ENCODE peak calls at places on chromosomes 4 and X, in six cellular contexts. E is IMR-90, B is H9, Z is trophoblast cell, P is H1, O is mesenchymal stem cell. R is an unnamed sample.

GRCh38 chr4:29278580-29278979 is 1441.6 kb upstream of the PCDH7 start:
- DNase-seq in P (no peak), B (no peak), O (peak; percentile 41), E (peak; percentile 79), Z (peak; percentile 7), R (no peak)

GRCh38 chrX:129523076-129524055 is at the start of gene SMARCA1:
- DNase-seq in O (peak; percentile 79), B (peak; percentile 63), E (peak; percentile 63), P (no peak), Z (peak; percentile 23), R (peak; percentile 46)

GRCh38 chr4:153532227-153532626 is 66.1 kb downstream of the TMEM131L start:
- DNase-seq in Z (no peak), B (no peak), E (no peak), P (no peak), O (no peak), R (no peak)

GRCh38 chrX:48966796-48967579 is 4.7 kb downstream of the KCND1 start:
- DNase-seq in Z (no peak), B (no peak), O (peak; percentile 33), P (no peak), E (peak; percentile 55), R (no peak)

GRCh38 chr4:182810103-182810605 is 107.0 kb downstream of the DCTD start:
- DNase-seq in B (no peak), O (no peak), E (no peak), Z (no peak), P (no peak), R (no peak)

GRCh38 chr4:177455591-177455990 is 13.4 kb upstream of the AGA start:
- DNase-seq in B (no peak), P (no peak), E (peak; percentile 81), O (peak; percentile 33), Z (peak; percentile 91), R (no peak)

GRCh38 chr4:186105721-186106335 is 1.3 kb downstream of the FAM149A start:
- DNase-seq in B (no peak), O (peak; percentile 51), P (no peak), Z (peak; percentile 41), E (no peak), R (no peak)

GRCh38 chrX:17519349-17519748 is 144.3 kb downstream of the NHS start:
- DNase-seq in P (no peak), Z (no peak), B (no peak), E (peak; percentile 7), O (no peak), R (no peak)

GRCh38 chr4:166324321-166324720 is 451.3 kb downstream of the TLL1 start:
- DNase-seq in O (peak; percentile 27), E (no peak), P (no peak), Z (peak; percentile 58), B (peak; percentile 42), R (peak; percentile 5)

GRCh38 chr4:104641427-104641826 is 146.7 kb upstream of the CXXC4 start:
- DNase-seq in Z (no peak), E (no peak), P (no peak), O (no peak), B (no peak), R (peak; percentile 46)

GRCh38 chr4:133190098-133190497 is 41.0 kb downstream of the PCDH10 start:
- DNase-seq in P (no peak), Z (no peak), O (no peak), B (no peak), E (peak; percentile 0), R (no peak)

GRCh38 chr4:1403177-1403583 is 3.1 kb downstream of the NKX1-1 start:
- DNase-seq in O (no peak), E (no peak), P (no peak), Z (no peak), B (peak; percentile 46), R (no peak)

GRCh38 chr4:110347805-110348204 is 128.2 kb upstream of the ENPEP start:
- DNase-seq in O (peak; percentile 41), Z (no peak), P (no peak), E (no peak), B (no peak), R (no peak)

GRCh38 chr4:72552447-72552846 is 16.6 kb downstream of the ADAMTS3 start:
- DNase-seq in O (no peak), Z (no peak), P (no peak), B (no peak), E (no peak), R (no peak)

GRCh38 chrX:117972681-117973080 is 143.9 kb downstream of the KLHL13 start:
- DNase-seq in P (no peak), O (no peak), Z (peak; percentile 56), B (peak; percentile 33), E (peak; percentile 40), R (no peak)

GRCh38 chr4:165541773-165542459 is 163.1 kb downstream of the CPE start:
- DNase-seq in P (no peak), Z (no peak), B (no peak), E (no peak), O (no peak), R (no peak)

GRCh38 chr4:159235779-159236368 is 133.0 kb downstream of the RAPGEF2 start:
- DNase-seq in Z (no peak), P (no peak), O (peak; percentile 78), E (peak; percentile 44), B (no peak), R (no peak)

GRCh38 chrX:78747471-78747870 is at the start of gene LPAR4:
- DNase-seq in P (peak; percentile 36), B (peak; percentile 64), O (peak; percentile 13), E (no peak), Z (no peak), R (peak; percentile 69)

GRCh38 chr4:57119054-57119651 is 9.0 kb upstream of the IGFBP7 start:
- DNase-seq in B (no peak), Z (peak; percentile 26), E (peak; percentile 96), P (no peak), O (peak; percentile 92), R (no peak)

GRCh38 chr4:77156533-77156911 is 485 bp upstream of the CCNG2 start:
- DNase-seq in Z (peak; percentile 100), P (peak; percentile 99), O (peak; percentile 100), E (peak; percentile 99), B (peak; percentile 99), R (peak; percentile 100)

GRCh38 chr4:40310225-40310624 is 24.9 kb upstream of the CHRNA9 start:
- DNase-seq in E (no peak), P (no peak), O (no peak), B (no peak), Z (no peak), R (no peak)

GRCh38 chr4:108320066-108320465 is 151.3 kb upstream of the LEF1 start:
- DNase-seq in P (no peak), E (no peak), B (no peak), Z (no peak), O (no peak), R (no peak)

DNA sequence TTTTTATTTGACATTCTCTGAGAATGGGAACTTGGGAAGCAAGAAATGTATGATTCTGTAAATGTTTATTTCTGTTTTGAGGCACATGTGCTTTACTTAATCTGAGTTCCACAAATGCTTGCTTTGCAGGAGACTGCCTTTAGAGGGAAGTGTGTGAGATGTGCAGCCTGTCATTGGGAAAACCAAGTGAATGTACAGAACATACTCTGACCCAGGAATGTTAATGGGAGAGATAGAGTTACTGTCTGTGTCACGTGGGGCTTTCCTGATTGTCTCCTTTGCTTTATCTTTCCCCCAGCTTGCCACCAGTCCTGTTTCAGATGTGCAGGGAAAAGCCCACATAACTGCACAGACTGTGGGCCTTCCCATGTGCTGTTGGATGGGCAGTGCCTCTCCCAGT is 218.6 kb upstream of the ANXA3 start:
- DNase-seq in O (no peak), P (no peak), E (no peak), Z (no peak), B (no peak), R (no peak)
- H2AK5ac ChIP-seq in O (no peak overlapping the region), P (no peak overlapping the region), E (no peak overlapping the region), Z (no peak overlapping the region), B (no peak overlapping the region), R (no peak overlapping the region)

GRCh38 chrX:109732319-109732779 is 708 bp downstream of the ACSL4 start:
- DNase-seq in B (peak; percentile 27), E (peak; percentile 59), Z (peak; percentile 50), P (no peak), O (peak; percentile 53), R (no peak)

GRCh38 chrX:109739625-109740024 is 6.6 kb upstream of the ACSL4 start:
- DNase-seq in Z (no peak), B (no peak), E (no peak), P (no peak), O (no peak), R (no peak)

GRCh38 chrX:109732780-109733657 is at the start of gene ACSL4:
- DNase-seq in Z (peak; percentile 81), E (peak; percentile 75), P (peak; percentile 15), O (peak; percentile 87), B (peak; percentile 87), R (peak; percentile 73)

GRCh38 chrX:109735241-109735744 is 2.2 kb upstream of the ACSL4 start:
- DNase-seq in B (no peak), P (no peak), O (no peak), Z (peak; percentile 76), E (no peak), R (no peak)

GRCh38 chrX:109733658-109734022 is 583 bp upstream of the ACSL4 start:
- DNase-seq in P (no peak), E (no peak), B (no peak), O (peak; percentile 18), Z (peak; percentile 41), R (peak; percentile 11)
- H3K23ac ChIP-seq in P (no peak overlapping the region), E (peak overlapping the region; percentile 79), B (no peak overlapping the region), O (no peak overlapping the region), Z (no peak overlapping the region), R (no peak overlapping the region)

GRCh38 chr4:33062155-33062554 is 2342.0 kb downstream of the PCDH7 start:
- DNase-seq in B (no peak), Z (no peak), O (no peak), E (no peak), P (no peak), R (no peak)

GRCh38 chr4:33067221-33067620 is 2347.1 kb downstream of the PCDH7 start:
- DNase-seq in E (peak; percentile 18), P (no peak), O (no peak), Z (no peak), B (no peak), R (no peak)

GRCh38 chr4:33063238-33063637 is 2343.1 kb downstream of the PCDH7 start:
- DNase-seq in Z (peak; percentile 18), P (no peak), O (peak; percentile 65), E (peak; percentile 54), B (no peak), R (no peak)

GRCh38 chr4:33068539-33068938 is 2348.4 kb downstream of the PCDH7 start:
- DNase-seq in O (no peak), E (no peak), Z (no peak), B (no peak), P (no peak), R (no peak)

GRCh38 chr4:33065749-33066148 is 2345.6 kb downstream of the PCDH7 start:
- DNase-seq in P (no peak), B (no peak), Z (no peak), E (no peak), O (no peak), R (no peak)
- H4K91ac ChIP-seq in P (no peak overlapping the region), B (no peak overlapping the region), Z (peak overlapping the region; percentile 24), E (no peak overlapping the region), O (no peak overlapping the region), R (no peak overlapping the region)

DNA sequence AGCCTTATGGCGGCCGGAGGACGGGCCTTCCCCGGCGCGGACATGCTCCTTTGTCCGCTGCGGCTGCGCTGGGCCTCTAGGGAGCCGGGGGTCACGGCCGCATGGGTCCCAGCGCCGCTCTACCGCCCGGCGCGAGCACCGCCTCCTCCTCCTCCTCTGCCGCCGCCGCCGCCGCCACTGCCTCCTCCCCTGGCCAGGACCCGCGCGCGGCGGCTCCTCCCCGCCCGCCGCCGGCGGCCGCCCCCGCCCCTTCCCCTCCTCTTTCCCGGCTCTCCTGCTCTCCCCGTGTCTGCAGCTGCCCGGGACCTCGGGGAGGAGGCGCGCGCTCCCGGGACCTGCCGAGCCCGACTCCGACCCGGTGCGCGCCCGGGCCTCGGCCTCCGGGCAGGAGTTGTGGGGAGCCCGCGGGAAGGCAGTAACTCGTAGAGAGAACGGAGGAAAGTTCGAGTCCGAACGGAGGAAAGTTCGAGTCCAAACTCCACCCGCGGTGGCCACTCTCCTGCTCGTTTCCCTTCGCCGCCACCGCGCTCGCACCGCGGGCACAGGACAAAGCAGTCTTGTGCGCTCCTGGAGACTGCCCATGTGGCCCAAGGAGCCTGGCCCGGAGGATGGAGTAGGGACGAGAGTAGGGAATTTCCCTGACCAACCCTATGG is at the start of gene ADGRA3:
- DNase-seq in Z (peak; percentile 65), O (peak; percentile 78), E (peak; percentile 51), B (peak; percentile 79), P (no peak), R (peak; percentile 80)
- H2AK5ac ChIP-seq in Z (no peak within 1 kb of the TSS), O (no peak within 1 kb of the TSS), E (no peak within 1 kb of the TSS), B (no peak within 1 kb of the TSS), P (peak within 1 kb of the TSS; percentile 29), R (no peak within 1 kb of the TSS)

R was measured in neuronal stem cell.